ENCODE peak calls at places on chromosome 17, in five cellular contexts. J is neural progenitor cell, O is heart left ventricle, I is tibial artery, S is esophagus squamous epithelium. D is an unnamed sample.
A peak's percentile ranks its signal among the peaks of the same experiment; 100 is the strongest.

GRCh38 chr17:43768382-43768781 is 9.8 kb upstream of the SOST start:
- DNase-seq in J (no peak), O (no peak), I (peak; percentile 77), S (no peak), D (no peak)

GRCh38 chr17:42984486-42984885 is 4.1 kb downstream of the RUNDC1 start:
- DNase-seq in J (no peak), O (no peak), I (no peak), S (no peak), D (no peak)

GRCh38 chr17:41844971-41845370 is 7.3 kb downstream of the KLHL10 start:
- DNase-seq in J (no peak), O (no peak), I (no peak), S (no peak), D (no peak)

GRCh38 chr17:4997302-4998026 is at the start of the genes INCA1 and KIF1C:
- DNase-seq in J (peak; percentile 96), O (peak; percentile 98), I (peak; percentile 90), S (peak; percentile 29), D (peak; percentile 78)

GRCh38 chr17:42843358-42843934 is 934 bp upstream of the AOC2 start:
- DNase-seq in J (peak; percentile 72), O (no peak), I (peak; percentile 47), S (no peak), D (no peak)

GRCh38 chr17:45382982-45383381 is 49.7 kb downstream of the ARHGAP27 start:
- DNase-seq in J (no peak), O (no peak), I (no peak), S (no peak), D (no peak)

GRCh38 chr17:41500131-41500911 is 5.1 kb downstream of the KRT13 start:
- DNase-seq in J (no peak), O (no peak), I (no peak), S (no peak), D (no peak)

GRCh38 chr17:33389506-33390141 is 96.5 kb upstream of the ASIC2 start:
- DNase-seq in J (no peak), O (no peak), I (no peak), S (no peak), D (no peak)

GRCh38 chr17:74485012-74485743 is 18.7 kb downstream of the CD300A start:
- DNase-seq in J (no peak), O (no peak), I (no peak), S (no peak), D (no peak)

GRCh38 chr17:76685366-76685765 is 25.4 kb downstream of the MXRA7 start:
- DNase-seq in J (no peak), O (no peak), I (no peak), S (no peak), D (no peak)

GRCh38 chr17:12983986-12984932 is 33.6 kb downstream of the ELAC2 start:
- DNase-seq in J (no peak), O (peak; percentile 80), I (peak; percentile 84), S (no peak), D (no peak)

GRCh38 chr17:81868674-81869220 is 2.4 kb downstream of the ARHGDIA start:
- DNase-seq in J (peak; percentile 35), O (no peak), I (no peak), S (no peak), D (no peak)

GRCh38 chr17:4710693-4711634 is 532 bp downstream of the ARRB2 start:
- DNase-seq in J (no peak), O (peak; percentile 75), I (no peak), S (no peak), D (peak; percentile 70)

GRCh38 chr17:9244066-9245052 is 223.0 kb downstream of the NTN1 start:
- DNase-seq in J (no peak), O (no peak), I (peak; percentile 61), S (no peak), D (no peak)

GRCh38 chr17:27609606-27610303 is 21.2 kb upstream of the LGALS9 start:
- DNase-seq in J (peak; percentile 42), O (peak; percentile 63), I (no peak), S (no peak), D (no peak)

GRCh38 chr17:57875109-57876022 is 25.5 kb upstream of the MRPS23 start:
- DNase-seq in J (peak; percentile 80), O (peak; percentile 88), I (peak; percentile 88), S (no peak), D (no peak)

GRCh38 chr17:80382956-80383355 is 32.0 kb upstream of the ENDOV start:
- DNase-seq in J (no peak), O (no peak), I (no peak), S (no peak), D (no peak)

GRCh38 chr17:36786867-36787266 is 150.4 kb upstream of the LHX1 start:
- DNase-seq in J (no peak), O (no peak), I (no peak), S (no peak), D (no peak)

GRCh38 chr17:73547790-73548189 is 96.5 kb downstream of the SDK2 start:
- DNase-seq in J (no peak), O (no peak), I (no peak), S (no peak), D (no peak)

GRCh38 chr17:33164556-33164881 is 128.6 kb downstream of the ASIC2 start:
- DNase-seq in J (no peak), O (no peak), I (no peak), S (no peak), D (no peak)

GRCh38 chr17:42422412-42422957 is 571 bp downstream of the CAVIN1 start:
- DNase-seq in J (peak; percentile 57), O (peak; percentile 77), I (no peak), S (no peak), D (peak; percentile 33)

GRCh38 chr17:2034157-2034556 is 4.2 kb downstream of the DPH1 start:
- DNase-seq in J (no peak), O (no peak), I (no peak), S (no peak), D (no peak)

GRCh38 chr17:78237403-78238012 is 6.1 kb downstream of the TMEM235 start:
- DNase-seq in J (no peak), O (peak; percentile 64), I (no peak), S (no peak), D (no peak)
- H3K27ac ChIP-seq in J (no peak overlapping the region), O (no peak overlapping the region), I (no peak overlapping the region), S (no peak overlapping the region), D (no peak overlapping the region)

DNA sequence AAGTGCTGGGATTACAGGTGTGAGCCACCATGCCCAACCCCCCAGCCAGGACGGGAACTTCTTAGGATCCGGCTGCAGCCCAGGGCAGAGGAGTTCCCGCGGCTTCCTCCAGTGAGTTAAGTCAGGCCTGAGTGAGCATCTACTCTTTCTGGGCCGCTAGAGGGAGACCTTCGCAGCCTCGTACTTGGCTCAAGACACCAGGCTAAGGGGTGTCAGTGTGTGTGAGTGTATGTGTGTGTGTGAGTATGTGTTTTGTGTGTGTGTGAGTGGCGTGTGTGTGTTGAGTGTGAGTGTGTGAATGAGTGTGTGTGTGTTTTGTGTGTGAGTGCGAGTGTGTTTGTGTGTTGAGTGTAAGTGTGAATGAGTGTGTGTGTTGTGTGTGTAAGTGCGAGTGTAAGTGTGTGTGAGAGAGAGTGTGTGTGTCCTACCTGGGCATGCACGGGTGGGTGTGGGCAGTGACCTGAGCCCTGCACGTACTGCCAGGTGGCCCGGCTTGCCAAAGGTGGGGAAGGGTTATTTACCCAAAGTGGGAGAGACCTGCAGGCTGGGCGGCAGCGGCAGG is 58.5 kb downstream of the TMEM235 start:
- DNase-seq in J (peak; percentile 89), O (peak; percentile 84), I (peak; percentile 71), S (no peak), D (peak; percentile 59)
- H3K9me3 ChIP-seq in J (no peaks in the 10 kb centered on the region), O (no peaks in the 10 kb centered on the region), I (no peaks in the 10 kb centered on the region), S (no peaks in the 10 kb centered on the region), D (no peaks in the 10 kb centered on the region)

GRCh38 chr17:28907709-28908475 is 5.0 kb upstream of the DHRS13 start:
- DNase-seq in J (no peak), O (no peak), I (no peak), S (no peak), D (no peak)
- H3K27ac ChIP-seq in J (no peak overlapping the region), O (peak overlapping the region; percentile 37), I (peak overlapping the region; percentile 77), S (peak overlapping the region; percentile 50), D (no peak overlapping the region)

DNA sequence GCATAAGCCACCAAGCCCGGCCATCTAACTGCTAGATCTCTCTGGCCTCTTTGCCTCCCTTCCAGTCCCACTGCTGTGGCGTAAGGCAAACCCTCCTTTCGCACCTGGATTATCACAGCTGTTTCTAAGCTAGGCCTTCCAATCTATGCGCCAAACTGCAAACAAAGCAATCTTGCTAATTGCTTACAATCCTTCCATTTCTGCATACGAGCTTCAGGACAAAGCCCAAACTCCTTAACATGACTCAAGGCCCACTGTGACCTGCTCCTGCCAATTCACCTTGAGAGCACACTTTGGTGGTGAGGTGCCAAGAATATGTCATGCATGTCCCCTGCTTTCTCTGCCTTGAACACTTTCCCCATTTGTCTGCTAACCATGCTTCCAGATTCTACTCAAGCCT is 6.0 kb upstream of the ARL5C start:
- DNase-seq in J (no peak), O (no peak), I (no peak), S (no peak), D (no peak)
- H3K9me3 ChIP-seq in J (no peaks in the 10 kb centered on the region), O (no peaks in the 10 kb centered on the region), I (no peaks in the 10 kb centered on the region), S (no peaks in the 10 kb centered on the region), D (no peaks in the 10 kb centered on the region)

GRCh38 chr17:39935896-39936295 is 8.4 kb downstream of the LRRC3C start:
- DNase-seq in J (no peak), O (peak; percentile 1), I (no peak), S (no peak), D (no peak)
- H3K27ac ChIP-seq in J (no peak overlapping the region), O (no peak overlapping the region), I (no peak overlapping the region), S (no peak overlapping the region), D (no peak overlapping the region)

DNA sequence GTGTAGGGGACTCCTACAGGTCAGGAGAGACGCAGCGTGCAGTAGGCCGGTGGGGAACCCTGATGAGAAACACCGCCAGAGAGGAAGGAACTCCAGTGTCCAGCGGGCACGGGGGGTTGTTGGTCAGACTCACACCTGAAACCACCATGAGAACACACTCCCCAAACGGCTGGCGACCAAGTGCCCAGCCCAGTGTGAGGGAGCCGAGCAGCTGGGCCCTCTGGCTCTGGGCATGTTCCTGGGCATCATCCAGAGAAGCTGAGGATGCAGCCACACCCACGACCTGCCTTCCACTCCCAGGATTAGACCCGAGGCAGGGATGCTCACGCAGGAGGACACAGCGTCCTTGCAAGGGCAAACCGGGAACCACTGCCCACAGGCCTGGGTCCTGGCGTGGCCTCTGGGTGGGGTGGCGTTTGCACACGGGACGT is 108.3 kb upstream of the ZNF750 start:
- DNase-seq in J (no peak), O (peak; percentile 49), I (no peak), S (no peak), D (no peak)
- H3K9me3 ChIP-seq in J (peaks cover 33% of the 10 kb centered on the region), O (no peaks in the 10 kb centered on the region), I (no peaks in the 10 kb centered on the region), S (peaks cover 12% of the 10 kb centered on the region), D (peaks cover 13% of the 10 kb centered on the region)

GRCh38 chr17:48191362-48191761 is 83.8 kb downstream of the SNX11 start:
- DNase-seq in J (no peak), O (no peak), I (no peak), S (no peak), D (no peak)
- H3K27ac ChIP-seq in J (no peak overlapping the region), O (no peak overlapping the region), I (no peak overlapping the region), S (no peak overlapping the region), D (no peak overlapping the region)

GRCh38 chr17:17119533-17119932 is 77.3 kb downstream of the MPRIP start:
- DNase-seq in J (no peak), O (peak; percentile 69), I (no peak), S (no peak), D (peak; percentile 56)
- H3K9me3 ChIP-seq in J (no peaks in the 10 kb centered on the region), O (no peaks in the 10 kb centered on the region), I (no peaks in the 10 kb centered on the region), S (no peaks in the 10 kb centered on the region), D (no peaks in the 10 kb centered on the region)

DNA sequence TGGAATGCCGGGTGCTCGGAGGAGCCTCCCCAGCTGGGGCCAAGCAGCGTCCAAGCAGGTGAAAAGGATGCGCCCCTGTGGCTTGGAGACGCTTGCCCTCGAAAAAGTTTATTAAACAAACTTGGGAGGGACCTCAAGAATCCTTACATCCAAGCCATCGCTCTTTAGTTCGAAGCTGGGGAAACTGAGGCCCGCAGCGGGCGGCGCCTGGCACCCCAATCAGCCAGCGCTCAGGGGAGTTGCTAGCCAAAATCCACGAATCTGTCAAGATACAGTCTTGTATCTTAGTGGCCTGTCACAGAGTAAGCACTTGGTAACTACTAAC is 553 bp upstream of the B9D1 start:
- DNase-seq in J (no peak), O (no peak), I (no peak), S (no peak), D (no peak)
- H3K27ac ChIP-seq in J (no peak overlapping the region), O (peak overlapping the region; percentile 82), I (peak overlapping the region; percentile 95), S (peak overlapping the region; percentile 78), D (no peak overlapping the region)